ENCODE peak calls at places on chromosomes 12 and 14, in ten cellular contexts. E is fibroblast of pulmonary artery; V is Daoy; Y is CD4-positive, alpha-beta memory T cell; D is HT1080; B is midbrain; G is AML-193; W is activated gamma-delta T cell treated with anti-CD3 and anti-CD28 coated beads, Interleukin-2, amount 50 U/mL, for 16 hours; F is glutamatergic neuron; T is NCI-H1694. J is an unnamed sample.

GRCh38 chr14:54603362-54603761 is 36.4 kb downstream of the SAMD4A start:
- DNase-seq in W (no peak), G (no peak), D (peak), Y (no peak), V (no peak), B (no peak), F (no peak), T (no peak), E (peak), J (peak)

GRCh38 chr12:1474059-1474537 is 120.3 kb downstream of the FBXL14 start:
- DNase-seq in E (peak), Y (no peak), B (no peak), V (peak), D (peak), W (no peak), F (no peak), T (no peak), G (peak), J (peak)

GRCh38 chr12:27344246-27344645 is 11.6 kb downstream of the BMAL2 start:
- DNase-seq in E (no peak), B (no peak), T (no peak), W (no peak), G (no peak), Y (no peak), V (no peak), F (no peak), D (no peak), J (no peak)

GRCh38 chr14:100282766-100283419 is 23.4 kb downstream of the SLC25A29 start:
- DNase-seq in V (no peak), W (no peak), G (no peak), F (no peak), T (no peak), B (no peak), D (no peak), Y (no peak), E (no peak), J (no peak)

GRCh38 chr12:124640096-124640495 is 72.7 kb upstream of the NCOR2 start:
- DNase-seq in B (no peak), F (no peak), D (peak), V (peak), W (no peak), T (no peak), Y (no peak), E (peak), G (peak), J (peak)

GRCh38 chr12:64083285-64084210 is 138.5 kb downstream of the KICS2 start:
- DNase-seq in B (peak), V (peak), W (no peak), Y (no peak), F (no peak), G (no peak), E (peak), T (peak), D (no peak), J (peak)

GRCh38 chr12:92561543-92561899 is 141.3 kb upstream of the PLEKHG7 start:
- DNase-seq in W (no peak), B (no peak), D (no peak), E (peak), Y (no peak), T (peak), F (no peak), G (no peak), V (peak), J (peak)

GRCh38 chr14:90523544-90523943 is 126.7 kb downstream of the CALM1 start:
- DNase-seq in B (no peak), D (peak), G (no peak), F (no peak), W (no peak), V (no peak), T (no peak), Y (no peak), E (peak), J (peak)

GRCh38 chr14:39419272-39419671 is 13.0 kb downstream of the FBXO33 start:
- DNase-seq in Y (no peak), V (no peak), T (no peak), B (no peak), F (no peak), D (no peak), E (no peak), G (peak), W (no peak), J (peak)

GRCh38 chr14:68630611-68631013 is 162.3 kb downstream of the ZFP36L1 start:
- DNase-seq in D (no peak), V (no peak), T (no peak), G (no peak), Y (no peak), W (no peak), B (peak), F (no peak), E (no peak), J (no peak)

GRCh38 chr12:95674631-95675030 is 115.9 kb downstream of the NTN4 start:
- DNase-seq in T (peak), Y (no peak), B (no peak), F (peak), W (no peak), V (no peak), D (no peak), G (no peak), E (peak), J (peak)

GRCh38 chr14:104996032-104996431 is 10.4 kb downstream of the CLBA1 start:
- DNase-seq in T (no peak), G (no peak), Y (no peak), D (no peak), E (no peak), W (no peak), V (no peak), B (no peak), F (no peak), J (no peak)

GRCh38 chr12:64058541-64059321 is 163.4 kb downstream of the KICS2 start:
- DNase-seq in G (no peak), F (no peak), B (no peak), E (no peak), V (no peak), W (no peak), D (no peak), T (no peak), Y (no peak), J (no peak)

GRCh38 chr14:74945261-74945851 is 10.0 kb downstream of the PGF start:
- DNase-seq in T (peak), Y (no peak), B (no peak), V (peak), G (peak), D (no peak), E (no peak), F (peak), W (no peak), J (no peak)

GRCh38 chr14:68283378-68284123 is 464.0 kb downstream of the RAD51B start:
- DNase-seq in E (no peak), B (no peak), Y (peak), W (peak), T (no peak), G (no peak), D (no peak), V (no peak), F (no peak), J (peak)

GRCh38 chr14:51019089-51019488 is 74.8 kb upstream of the PYGL start:
- DNase-seq in F (no peak), W (no peak), V (no peak), E (no peak), T (no peak), Y (no peak), B (no peak), D (no peak), G (no peak), J (peak)

GRCh38 chr12:106042091-106042490 is 96.7 kb downstream of the NUAK1 start:
- DNase-seq in B (no peak), F (no peak), G (no peak), D (no peak), E (no peak), V (no peak), Y (no peak), T (no peak), W (no peak), J (peak)

GRCh38 chr12:6367065-6367968 is 8.0 kb downstream of the SCNN1A start:
- DNase-seq in B (peak), E (peak), F (no peak), Y (peak), V (peak), D (peak), G (peak), W (no peak), T (no peak), J (no peak)

GRCh38 chr12:22271036-22271435 is 63.5 kb downstream of the ST8SIA1 start:
- DNase-seq in T (no peak), G (no peak), B (no peak), W (no peak), E (peak), Y (no peak), D (peak), V (peak), F (no peak), J (peak)